ENCODE peak calls at places on chromosomes 16 and 17, in nine cellular contexts. S, M, K, P, O, C, H, J and F are unnamed samples.

GRCh38 chr17:68509151-68510057 is 2.8 kb upstream of the PRKAR1A start:
- DNase-seq in S (no peak), M (no peak), K (no peak), P (no peak), O (no peak), C (no peak), H (no peak), J (peak), F (no peak)

GRCh38 chr16:86850675-86851074 is 272.3 kb downstream of the FOXL1 start:
- DNase-seq in S (no peak), M (no peak), K (no peak), P (no peak), O (no peak), C (no peak), H (no peak), J (peak), F (no peak)

GRCh38 chr17:40318835-40319332 is 9.9 kb downstream of the RARA start:
- DNase-seq in S (no peak), M (no peak), K (no peak), P (peak), O (peak), C (no peak), H (no peak), J (peak), F (no peak)

GRCh38 chr16:86391486-86391885 is 118.8 kb upstream of the FOXF1 start:
- DNase-seq in S (peak), M (no peak), K (peak), P (no peak), O (no peak), C (peak), H (no peak), J (no peak), F (no peak)

GRCh38 chr17:42679001-42679491 is 2.3 kb upstream of the PLEKHH3 start:
- DNase-seq in S (peak), M (peak), K (peak), P (peak), O (peak), C (peak), H (peak), J (peak), F (peak)

GRCh38 chr17:76369804-76370203 is 14.6 kb upstream of the SPHK1 start:
- DNase-seq in S (no peak), M (no peak), K (no peak), P (no peak), O (no peak), C (no peak), H (no peak), J (no peak), F (no peak)

GRCh38 chr17:76709077-76709950 is 1.5 kb downstream of the MXRA7 start:
- DNase-seq in S (peak), M (peak), K (peak), P (no peak), O (peak), C (peak), H (peak), J (no peak), F (peak)

GRCh38 chr16:49463529-49463928 is 89.9 kb downstream of the C16orf78 start:
- DNase-seq in S (no peak), M (peak), K (no peak), P (no peak), O (no peak), C (no peak), H (no peak), J (no peak), F (peak)

GRCh38 chr16:27746076-27746855 is 196.3 kb downstream of the KATNIP start:
- DNase-seq in S (no peak), M (no peak), K (no peak), P (no peak), O (no peak), C (no peak), H (no peak), J (no peak), F (no peak)

GRCh38 chr17:28946239-28946638 is 5.1 kb downstream of the PHF12 start:
- DNase-seq in S (peak), M (no peak), K (peak), P (no peak), O (peak), C (no peak), H (peak), J (peak), F (no peak)

GRCh38 chr17:35373532-35373983 is at the start of gene SLFN11:
- DNase-seq in S (peak), M (peak), K (peak), P (peak), O (peak), C (peak), H (no peak), J (peak), F (peak)

GRCh38 chr16:8872967-8873865 is 4.4 kb upstream of the CARHSP1 start:
- DNase-seq in S (no peak), M (no peak), K (no peak), P (no peak), O (no peak), C (no peak), H (no peak), J (no peak), F (no peak)

GRCh38 chr16:58299757-58300349 is 5.0 kb upstream of the PRSS54 start:
- DNase-seq in S (peak), M (peak), K (peak), P (peak), O (peak), C (peak), H (peak), J (peak), F (peak)

GRCh38 chr17:74736423-74737298 is at the start of gene RAB37:
- DNase-seq in S (no peak), M (peak), K (peak), P (peak), O (peak), C (no peak), H (no peak), J (no peak), F (peak)

GRCh38 chr16:81645303-81645702 is 133.8 kb upstream of the PLCG2 start:
- DNase-seq in S (peak), M (peak), K (peak), P (no peak), O (peak), C (peak), H (peak), J (peak), F (peak)

GRCh38 chr16:48188449-48189102 is 32.8 kb upstream of the ABCC12 start:
- DNase-seq in S (no peak), M (no peak), K (no peak), P (no peak), O (no peak), C (no peak), H (no peak), J (no peak), F (no peak)

GRCh38 chr16:3362931-3363330 is 7.2 kb downstream of the OR2C1 start:
- DNase-seq in S (no peak), M (no peak), K (no peak), P (no peak), O (no peak), C (no peak), H (no peak), J (no peak), F (no peak)

GRCh38 chr17:81002409-81003361 is 11.0 kb downstream of the CHMP6 start:
- DNase-seq in S (peak), M (no peak), K (peak), P (peak), O (peak), C (peak), H (peak), J (peak), F (no peak)

GRCh38 chr17:45316271-45317112 is at the start of gene MAP3K14:
- DNase-seq in S (peak), M (peak), K (peak), P (no peak), O (peak), C (peak), H (peak), J (peak), F (peak)

GRCh38 chr17:17897442-17897841 is 60.7 kb upstream of the SREBF1 start:
- DNase-seq in S (no peak), M (no peak), K (no peak), P (no peak), O (no peak), C (no peak), H (no peak), J (no peak), F (no peak)

GRCh38 chr17:75133001-75133400 is 1.5 kb upstream of the NT5C start:
- DNase-seq in S (no peak), M (no peak), K (no peak), P (no peak), O (no peak), C (no peak), H (no peak), J (no peak), F (no peak)

GRCh38 chr17:48546924-48547838 is 2.3 kb upstream of the HOXB2 start:
- DNase-seq in S (peak), M (no peak), K (no peak), P (peak), O (peak), C (peak), H (peak), J (peak), F (no peak)

GRCh38 chr16:85515830-85516397 is 97.2 kb upstream of the GSE1 start:
- DNase-seq in S (no peak), M (no peak), K (peak), P (peak), O (peak), C (no peak), H (no peak), J (no peak), F (no peak)

GRCh38 chr16:14155572-14156213 is 84.6 kb downstream of the MRTFB start:
- DNase-seq in S (no peak), M (no peak), K (peak), P (no peak), O (no peak), C (no peak), H (peak), J (no peak), F (no peak)

GRCh38 chr17:40499551-40500189 is 1.8 kb downstream of the TNS4 start:
- DNase-seq in S (peak), M (peak), K (peak), P (peak), O (peak), C (peak), H (peak), J (peak), F (peak)

GRCh38 chr16:79067600-79067999 is 532.9 kb downstream of the MAF start:
- DNase-seq in S (no peak), M (no peak), K (no peak), P (no peak), O (peak), C (peak), H (peak), J (no peak), F (no peak)

GRCh38 chr17:34781571-34782108 is 179.6 kb downstream of the CCT6B start:
- DNase-seq in S (peak), M (no peak), K (no peak), P (no peak), O (peak), C (no peak), H (no peak), J (no peak), F (peak)

DNA sequence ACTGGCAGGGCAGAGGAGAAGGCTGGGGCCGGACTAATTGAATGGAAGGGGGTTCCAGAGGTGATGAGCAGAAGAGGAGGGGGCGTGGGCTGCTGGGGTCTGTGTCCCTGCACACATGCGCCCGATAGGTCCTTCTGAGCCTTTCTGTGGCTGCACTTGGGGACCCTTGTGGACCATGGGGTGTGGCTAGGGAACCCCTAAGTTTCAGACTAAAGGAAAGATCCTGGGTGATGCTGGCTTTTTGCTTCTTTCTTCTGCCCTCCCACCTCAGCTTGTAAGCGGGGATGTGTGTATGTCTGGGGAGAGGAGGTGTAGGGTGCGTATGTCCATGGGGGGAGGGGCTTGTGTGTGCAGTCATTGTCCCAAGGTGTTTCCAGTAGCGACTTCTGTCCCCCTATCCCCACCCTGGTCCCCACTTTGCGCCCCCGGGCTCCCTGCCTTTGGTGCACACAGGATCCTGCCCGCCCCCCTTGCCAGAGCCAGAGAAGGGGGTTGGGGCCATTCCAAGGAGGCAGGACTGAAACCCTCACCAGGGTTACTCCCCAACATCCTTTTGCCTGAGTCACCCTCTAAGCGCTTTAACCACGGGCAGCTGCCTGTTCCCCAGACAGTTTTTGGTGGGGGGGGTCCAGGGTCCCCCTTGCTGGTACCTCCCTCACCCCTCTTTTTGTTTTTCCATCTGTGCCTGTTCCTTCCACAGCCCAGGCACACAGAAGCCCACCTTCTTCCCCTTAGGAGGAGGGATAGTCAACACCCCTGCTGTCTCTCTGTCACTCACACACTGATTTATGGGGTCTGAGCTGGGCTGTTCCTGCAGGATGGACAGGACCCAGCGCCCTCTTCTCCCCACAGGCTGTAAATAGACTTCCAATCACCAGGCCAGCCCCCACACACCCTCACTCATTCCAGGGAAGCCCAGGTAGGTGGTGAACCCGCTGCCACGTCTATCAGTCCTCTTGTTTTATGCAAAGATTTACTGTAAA is 83.2 kb downstream of the ARHGAP23 start:
- DNase-seq in S (peak), M (no peak), K (peak), P (peak), O (peak), C (peak), H (peak), J (no peak), F (no peak)
- H3K9ac ChIP-seq in S (no peak), M (no peak), K (no peak), P (no peak), O (no peak), C (no peak), H (no peak), J (no peak), F (no peak)

GRCh38 chr17:1715803-1716075 is 5.6 kb upstream of the TLCD2 start:
- DNase-seq in S (no peak), M (no peak), K (no peak), P (no peak), O (no peak), C (no peak), H (no peak), J (no peak), F (no peak)

GRCh38 chr17:1714980-1715802 is 5.0 kb upstream of the TLCD2 start:
- DNase-seq in S (peak), M (peak), K (peak), P (peak), O (peak), C (peak), H (peak), J (peak), F (peak)

GRCh38 chr17:1713878-1714487 is 3.8 kb upstream of the TLCD2 start:
- DNase-seq in S (peak), M (peak), K (peak), P (no peak), O (peak), C (peak), H (peak), J (peak), F (peak)

GRCh38 chr17:1713160-1713877 is 3.1 kb upstream of the TLCD2 start:
- DNase-seq in S (no peak), M (no peak), K (peak), P (peak), O (peak), C (no peak), H (no peak), J (no peak), F (no peak)

GRCh38 chr17:1714488-1714979 is 4.4 kb upstream of the TLCD2 start:
- DNase-seq in S (peak), M (peak), K (peak), P (peak), O (peak), C (peak), H (peak), J (peak), F (peak)
- H3K9ac ChIP-seq in S (peak), M (no peak), K (peak), P (peak), O (peak), C (peak), H (peak), J (peak), F (no peak)

GRCh38 chr16:77589071-77589755 is 133.1 kb upstream of the NUDT7 start:
- DNase-seq in S (no peak), M (no peak), K (no peak), P (no peak), O (no peak), C (peak), H (no peak), J (no peak), F (no peak)

GRCh38 chr16:77585852-77586251 is 136.5 kb upstream of the NUDT7 start:
- DNase-seq in S (peak), M (no peak), K (no peak), P (no peak), O (peak), C (no peak), H (peak), J (peak), F (no peak)

GRCh38 chr16:77590707-77591106 is 131.6 kb upstream of the NUDT7 start:
- DNase-seq in S (no peak), M (no peak), K (no peak), P (no peak), O (no peak), C (no peak), H (no peak), J (no peak), F (no peak)

GRCh38 chr16:77591347-77591746 is 131.0 kb upstream of the NUDT7 start:
- DNase-seq in S (no peak), M (no peak), K (no peak), P (no peak), O (no peak), C (no peak), H (no peak), J (peak), F (no peak)

GRCh38 chr16:77588389-77588788 is 133.9 kb upstream of the NUDT7 start:
- DNase-seq in S (no peak), M (no peak), K (no peak), P (no peak), O (no peak), C (no peak), H (no peak), J (no peak), F (no peak)
- H3K9ac ChIP-seq in S (no peak), M (no peak), K (no peak), P (no peak), O (no peak), C (no peak), H (no peak), J (no peak), F (no peak)

GRCh38 chr17:492015-492399 is 139.4 kb upstream of the RPH3AL start:
- DNase-seq in S (no peak), M (no peak), K (no peak), P (no peak), O (no peak), C (no peak), H (no peak), J (no peak), F (no peak)
- H3K9ac ChIP-seq in S (no peak), M (no peak), K (no peak), P (no peak), O (no peak), C (no peak), H (no peak), J (no peak), F (no peak)